ENCODE peak calls at places on chromosomes 16 and 17, in nine cellular contexts. P is left ventricle myocardium inferior; Z is ELF-1; E is HS-5; U is WTC11; S is cardiac septum; Q is progenitor cell of endocrine pancreas; D is activated T-helper 1 cell treated with anti-CD3 and anti-CD28 coated beads, Interleukin-2, amount 50 U/mL, for 16 hours; B is neural crest cell. T is an unnamed sample.

GRCh38 chr17:35081638-35082037 is 18.1 kb upstream of the RFFL start:
- DNase-seq in P (no peak), Z (no peak), E (no peak), U (no peak), S (no peak), Q (no peak), D (no peak), B (no peak), T (no peak)

GRCh38 chr16:58501242-58502131 is 1.5 kb downstream of the NDRG4 start:
- DNase-seq in P (no peak), Z (peak), E (no peak), U (peak), S (peak), Q (peak), D (no peak), B (no peak), T (no peak)

GRCh38 chr16:29815032-29815721 is 775 bp upstream of the PAGR1 start:
- DNase-seq in P (peak), Z (peak), E (no peak), U (peak), S (no peak), Q (no peak), D (peak), B (peak), T (no peak)

GRCh38 chr16:23692190-23692837 is 13.6 kb downstream of the PLK1 start:
- DNase-seq in P (no peak), Z (no peak), E (no peak), U (no peak), S (no peak), Q (no peak), D (no peak), B (no peak), T (no peak)

GRCh38 chr17:76671912-76672262 is 28.3 kb upstream of the ST6GALNAC1 start:
- DNase-seq in P (no peak), Z (no peak), E (no peak), U (no peak), S (no peak), Q (no peak), D (no peak), B (no peak), T (no peak)

GRCh38 chr16:16163571-16163970 is 59.7 kb downstream of the ABCC6 start:
- DNase-seq in P (no peak), Z (no peak), E (no peak), U (no peak), S (no peak), Q (no peak), D (no peak), B (no peak), T (no peak)

GRCh38 chr17:74767111-74767516 is 9.0 kb downstream of the NAT9 start:
- DNase-seq in P (no peak), Z (no peak), E (no peak), U (no peak), S (peak), Q (no peak), D (no peak), B (no peak), T (no peak)

GRCh38 chr17:4365628-4366311 is 705 bp downstream of the UBE2G1 start:
- DNase-seq in P (peak), Z (peak), E (no peak), U (peak), S (peak), Q (peak), D (peak), B (peak), T (no peak)

GRCh38 chr17:32608267-32608666 is 121.5 kb downstream of the CDK5R1 start:
- DNase-seq in P (no peak), Z (no peak), E (no peak), U (no peak), S (no peak), Q (no peak), D (no peak), B (no peak), T (no peak)

GRCh38 chr16:53061701-53062159 is 6.9 kb downstream of the CHD9 start:
- DNase-seq in P (peak), Z (no peak), E (no peak), U (no peak), S (no peak), Q (no peak), D (no peak), B (no peak), T (no peak)

GRCh38 chr17:16900288-16900882 is 71.5 kb downstream of the TNFRSF13B start:
- DNase-seq in P (no peak), Z (no peak), E (no peak), U (no peak), S (peak), Q (no peak), D (no peak), B (no peak), T (no peak)

GRCh38 chr17:42632949-42633444 is 23.5 kb downstream of the TUBG1 start:
- DNase-seq in P (no peak), Z (peak), E (no peak), U (no peak), S (no peak), Q (no peak), D (no peak), B (no peak), T (no peak)

GRCh38 chr17:76909971-76910760 is 42.0 kb downstream of the MGAT5B start:
- DNase-seq in P (peak), Z (peak), E (no peak), U (peak), S (no peak), Q (peak), D (no peak), B (peak), T (no peak)

GRCh38 chr17:45441536-45442310 is 9.1 kb upstream of the ARHGAP27 start:
- DNase-seq in P (no peak), Z (no peak), E (no peak), U (no peak), S (no peak), Q (no peak), D (no peak), B (no peak), T (no peak)

GRCh38 chr17:38444151-38444550 is 15.9 kb downstream of the ARHGAP23 start:
- DNase-seq in P (peak), Z (peak), E (no peak), U (peak), S (no peak), Q (peak), D (peak), B (peak), T (no peak)

GRCh38 chr16:89786474-89787364 is 29.7 kb downstream of the FANCA start:
- DNase-seq in P (peak), Z (no peak), E (no peak), U (no peak), S (no peak), Q (no peak), D (no peak), B (no peak), T (no peak)

GRCh38 chr16:10168258-10168657 is 14.0 kb downstream of the GRIN2A start:
- DNase-seq in P (no peak), Z (no peak), E (peak), U (no peak), S (no peak), Q (no peak), D (no peak), B (no peak), T (no peak)

GRCh38 chr17:61218438-61218837 is 181.2 kb upstream of the TBX2 start:
- DNase-seq in P (no peak), Z (no peak), E (peak), U (no peak), S (no peak), Q (no peak), D (no peak), B (no peak), T (no peak)

GRCh38 chr16:54928421-54929089 is 2.1 kb upstream of the IRX5 start:
- DNase-seq in P (peak), Z (no peak), E (no peak), U (no peak), S (peak), Q (no peak), D (no peak), B (peak), T (no peak)

GRCh38 chr17:35865412-35866355 is 3.0 kb downstream of the HEATR9 start:
- DNase-seq in P (no peak), Z (no peak), E (no peak), U (no peak), S (no peak), Q (no peak), D (no peak), B (no peak), T (no peak)

GRCh38 chr16:27097671-27098275 is 31.0 kb downstream of the C16orf82 start:
- DNase-seq in P (peak), Z (no peak), E (no peak), U (no peak), S (peak), Q (no peak), D (no peak), B (no peak), T (no peak)

T was measured in KG1.